ENCODE peak calls at places on chromosome 16, in seven cellular contexts. A, X, K, T, C, J and H are unnamed samples.

GRCh38 chr16:30761427-30761927 is 385 bp downstream of the CFAP119 start:
- DNase-seq in T (peak), A (no peak), C (no peak), K (no peak), X (peak), J (peak), H (peak)

GRCh38 chr16:67552476-67552875 is 9.8 kb upstream of the CTCF start:
- DNase-seq in T (no peak), J (no peak), K (no peak), C (no peak), X (no peak), A (no peak), H (no peak)

GRCh38 chr16:20900299-20901067 is at the start of the genes DCUN1D3 and LYRM1:
- DNase-seq in T (peak), A (peak), X (peak), C (peak), J (peak), K (peak), H (peak)

GRCh38 chr16:8905168-8905762 is 23.1 kb downstream of the LITAFD start:
- DNase-seq in J (peak), K (peak), C (no peak), X (peak), T (no peak), A (no peak), H (no peak)

GRCh38 chr16:86664518-86665318 is 86.4 kb downstream of the FOXL1 start:
- DNase-seq in X (peak), K (peak), A (no peak), C (peak), J (no peak), T (no peak), H (no peak)

GRCh38 chr16:11949527-11949926 is 7.7 kb upstream of the NPIPB2 start:
- DNase-seq in X (peak), A (no peak), C (no peak), J (peak), T (peak), K (peak), H (peak)

GRCh38 chr16:58733248-58733670 is 857 bp downstream of the GOT2 start:
- DNase-seq in K (peak), X (peak), T (no peak), A (no peak), C (no peak), J (peak), H (no peak)

GRCh38 chr16:8785408-8785807 is 12.0 kb downstream of the TMEM186 start:
- DNase-seq in C (no peak), A (no peak), K (no peak), J (no peak), T (no peak), X (no peak), H (no peak)

GRCh38 chr16:6541262-6541661 is 791.4 kb upstream of the RBFOX1 start:
- DNase-seq in T (no peak), C (no peak), K (no peak), X (no peak), J (no peak), A (no peak), H (no peak)

GRCh38 chr16:48367443-48368049 is 17.7 kb downstream of the SIAH1 start:
- DNase-seq in C (no peak), X (no peak), A (no peak), T (no peak), K (no peak), J (no peak), H (no peak)

GRCh38 chr16:31179153-31179746 is 689 bp upstream of the FUS start:
- DNase-seq in C (no peak), A (no peak), T (no peak), K (no peak), J (no peak), X (no peak), H (no peak)

GRCh38 chr16:24670623-24671454 is 58.6 kb upstream of the TNRC6A start:
- DNase-seq in A (no peak), K (no peak), J (peak), C (no peak), T (peak), X (no peak), H (no peak)

GRCh38 chr16:52050418-52050817 is 496.5 kb downstream of the TOX3 start:
- DNase-seq in C (no peak), K (peak), A (no peak), T (no peak), X (no peak), J (no peak), H (no peak)

GRCh38 chr16:27431773-27432599 is 30.0 kb downstream of the IL21R start:
- DNase-seq in J (no peak), X (no peak), T (no peak), K (no peak), C (no peak), A (no peak), H (no peak)

GRCh38 chr16:269061-269796 is 6.5 kb downstream of the RGS11 start:
- DNase-seq in T (no peak), X (no peak), A (no peak), J (no peak), K (no peak), C (no peak), H (no peak)

GRCh38 chr16:87331241-87331801 is 14.1 kb upstream of the C16orf95 start:
- DNase-seq in X (no peak), K (no peak), T (no peak), C (no peak), A (no peak), J (no peak), H (no peak)

GRCh38 chr16:30526137-30526822 is at the start of gene ZNF768:
- DNase-seq in X (peak), C (no peak), K (peak), T (peak), A (no peak), J (peak), H (peak)

GRCh38 chr16:4904108-4904941 is 32.6 kb downstream of the PPL start:
- DNase-seq in C (no peak), K (no peak), T (no peak), J (no peak), X (no peak), A (no peak), H (no peak)

GRCh38 chr16:16828913-16829398 is 450.0 kb downstream of the NPIPA7 start:
- DNase-seq in A (no peak), T (no peak), J (no peak), X (peak), K (no peak), C (no peak), H (no peak)

GRCh38 chr16:79286646-79287423 is 313.7 kb downstream of the MAF start:
- DNase-seq in J (no peak), T (peak), A (no peak), C (peak), X (no peak), K (no peak), H (no peak)

DNA sequence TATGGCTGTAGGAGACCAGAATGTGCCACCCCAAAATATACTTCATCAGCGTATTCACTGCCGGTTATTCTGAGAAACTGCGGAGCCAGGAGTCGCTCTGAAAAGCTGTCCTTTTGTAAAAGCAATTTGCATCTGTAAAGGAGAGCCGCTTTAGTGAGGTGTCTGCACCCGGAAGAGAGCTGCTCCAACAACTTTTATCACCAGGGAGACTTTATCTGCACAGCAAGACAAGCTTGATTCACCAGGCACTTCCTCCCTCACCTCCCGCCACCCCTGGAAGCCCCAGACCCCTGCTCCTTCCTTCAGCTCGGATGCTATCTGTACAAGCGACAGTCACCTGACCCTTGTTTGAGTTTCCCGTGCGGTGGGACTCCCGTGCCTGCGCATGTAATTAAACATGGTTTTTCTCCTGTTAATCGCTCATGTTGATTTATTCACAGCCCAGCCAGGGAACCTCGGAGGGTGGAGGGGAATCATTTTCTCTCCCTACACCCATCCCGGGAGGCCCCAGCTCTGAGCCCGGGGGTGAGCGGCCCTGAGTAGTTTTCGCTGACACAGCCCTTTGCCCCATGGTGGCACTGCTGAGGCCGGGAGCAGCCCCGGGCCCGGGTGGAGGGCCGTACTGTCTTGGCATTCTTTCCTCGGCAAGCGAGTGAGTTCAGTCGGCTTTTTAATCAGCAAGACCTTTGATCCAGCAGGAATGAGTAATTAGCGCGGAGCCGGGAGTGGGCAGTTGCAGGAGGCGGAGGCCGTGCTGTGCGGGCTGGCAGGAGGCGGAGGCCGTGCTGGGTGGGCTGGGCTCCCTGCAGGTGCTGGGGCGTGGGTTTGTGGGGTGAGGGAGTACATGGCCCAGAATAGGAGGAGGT is 222.7 kb upstream of the CIBAR2 start:
- DNase-seq in K (peak), A (no peak), J (peak), C (no peak), T (no peak), X (peak), H (no peak)
- TF ChIP-seq TAF1 in K (no peak), A (no peak), J (no peak), C (no peak), T (no peak), X (peak), H (no peak)

DNA sequence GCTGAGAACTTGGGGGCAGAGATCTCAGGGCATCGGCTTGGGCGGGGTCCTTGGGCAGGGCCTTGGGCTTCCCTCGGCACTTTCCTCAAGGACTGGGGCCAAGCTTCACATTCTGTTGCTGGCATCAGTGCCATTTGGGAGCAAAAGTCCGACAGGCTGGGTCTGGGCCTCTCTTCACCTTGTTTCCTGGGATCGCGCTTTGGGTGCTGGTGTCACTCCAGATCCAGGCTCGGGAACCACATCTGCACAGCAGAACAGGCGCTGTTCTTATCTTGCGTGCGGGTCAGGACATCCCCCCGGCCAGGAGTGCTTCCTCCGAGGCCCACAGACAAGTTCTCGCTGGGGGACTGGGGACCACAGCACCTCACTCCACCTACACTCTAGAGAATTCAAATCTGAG is 31.1 kb upstream of the CDH15 start:
- DNase-seq in X (no peak), J (no peak), A (no peak), C (no peak), T (no peak), K (no peak), H (no peak)
- TF ChIP-seq TAF1 in X (no peak), J (no peak), A (no peak), C (no peak), T (no peak), K (no peak), H (no peak)

DNA sequence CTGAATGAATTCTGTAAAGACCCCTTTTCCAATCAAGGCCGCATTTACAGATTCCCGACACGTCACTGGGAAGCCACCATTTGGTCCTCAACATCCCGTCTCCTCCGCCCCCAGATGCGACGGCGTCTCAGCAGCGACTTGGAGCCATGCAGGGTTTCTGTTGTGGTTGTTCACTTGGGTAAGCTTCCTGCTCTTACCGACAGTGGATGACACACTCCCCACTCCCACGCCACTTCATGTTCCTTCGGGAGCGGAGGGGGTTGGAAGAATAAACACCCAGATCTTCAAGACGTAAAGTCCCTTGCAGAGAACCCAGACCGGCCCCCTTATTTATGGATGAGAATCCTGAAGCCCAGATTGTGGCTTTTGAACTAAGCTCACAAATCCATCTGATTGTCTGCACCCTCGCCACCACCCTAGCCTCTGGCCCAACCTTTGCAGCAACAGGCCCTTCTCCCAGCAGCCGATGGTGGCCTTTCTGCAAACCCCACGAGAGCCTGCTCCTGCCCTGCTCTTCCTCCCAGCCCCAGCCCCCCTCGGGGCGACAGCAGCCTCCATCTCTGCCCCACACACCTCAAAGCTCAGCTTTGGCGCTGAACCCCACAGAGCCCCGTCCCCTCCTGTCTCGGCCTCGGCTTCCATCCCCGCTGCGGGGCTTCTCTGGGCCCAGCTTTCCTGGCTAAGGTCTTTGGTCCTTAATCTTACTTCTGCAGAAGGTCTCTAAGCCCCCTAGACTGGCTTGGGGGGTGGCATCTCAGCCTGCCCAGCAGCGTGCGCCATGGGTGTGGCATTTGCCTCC is 19.0 kb upstream of the OSGIN1 start:
- DNase-seq in K (no peak), J (no peak), C (no peak), T (no peak), A (no peak), X (no peak), H (no peak)
- TF ChIP-seq TAF1 in K (no peak), J (no peak), C (no peak), T (no peak), A (no peak), X (no peak), H (no peak)

GRCh38 chr16:3119701-3120408 is 7.5 kb downstream of the ZNF205 start:
- DNase-seq in T (no peak), A (no peak), C (no peak), X (no peak), J (no peak), K (no peak), H (no peak)

GRCh38 chr16:3121843-3122467 is 9.6 kb downstream of the ZNF205 start:
- DNase-seq in T (no peak), C (no peak), X (no peak), J (no peak), K (no peak), A (no peak), H (no peak)

GRCh38 chr16:3118846-3119245 is 6.5 kb downstream of the ZNF205 start:
- DNase-seq in X (no peak), T (no peak), J (no peak), C (no peak), A (no peak), K (no peak), H (peak)

GRCh38 chr16:3119286-3119685 is 6.9 kb downstream of the ZNF205 start:
- DNase-seq in C (no peak), X (no peak), A (no peak), K (no peak), J (no peak), T (no peak), H (peak)

GRCh38 chr16:3120435-3120834 is 8.0 kb downstream of the ZNF205 start:
- DNase-seq in T (no peak), K (no peak), X (no peak), J (no peak), A (no peak), C (no peak), H (peak)
- TF ChIP-seq TAF1 in T (no peak), K (no peak), X (no peak), J (no peak), A (no peak), C (no peak), H (no peak)

DNA sequence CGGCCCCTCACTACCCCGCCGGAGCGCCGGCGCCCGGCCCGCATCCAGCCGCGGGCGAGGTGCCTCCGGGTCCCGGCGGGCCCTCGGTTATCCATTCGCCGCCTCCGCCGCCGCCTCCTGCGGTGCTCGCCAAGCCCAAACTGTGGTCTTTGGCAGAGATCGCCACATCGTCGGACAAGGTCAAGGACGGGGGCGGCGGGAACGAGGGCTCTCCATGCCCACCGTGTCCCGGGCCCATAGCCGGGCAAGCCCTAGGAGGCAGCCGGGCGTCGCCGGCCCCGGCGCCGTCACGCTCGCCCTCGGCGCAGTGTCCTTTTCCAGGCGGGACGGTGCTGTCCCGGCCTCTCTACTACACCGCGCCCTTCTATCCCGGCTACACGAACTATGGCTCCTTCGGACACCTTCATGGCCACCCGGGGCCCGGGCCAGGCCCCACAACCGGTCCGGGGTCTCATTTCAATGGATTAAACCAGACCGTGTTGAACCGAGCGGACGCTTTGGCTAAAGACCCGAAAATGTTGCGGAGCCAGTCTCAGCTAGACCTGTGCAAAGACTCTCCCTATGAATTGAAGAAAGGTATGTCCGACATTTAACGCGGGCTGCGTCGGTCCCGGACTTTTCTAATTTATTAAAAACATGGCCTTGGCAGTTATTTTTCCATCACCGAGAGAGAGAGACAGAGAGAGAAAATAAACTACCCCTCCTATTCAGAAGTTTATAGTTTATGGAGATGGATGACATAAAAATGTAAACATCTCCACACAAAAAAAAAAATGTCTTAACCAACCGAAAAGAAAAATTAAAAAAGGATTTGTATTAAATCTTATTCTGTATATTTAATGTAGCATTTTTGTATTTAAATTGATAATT is 2.9 kb downstream of the IRX5 start:
- DNase-seq in J (no peak), K (no peak), X (no peak), T (no peak), A (no peak), C (no peak), H (no peak)
- TF ChIP-seq TAF1 in J (no peak), K (no peak), X (no peak), T (no peak), A (no peak), C (no peak), H (no peak)

DNA sequence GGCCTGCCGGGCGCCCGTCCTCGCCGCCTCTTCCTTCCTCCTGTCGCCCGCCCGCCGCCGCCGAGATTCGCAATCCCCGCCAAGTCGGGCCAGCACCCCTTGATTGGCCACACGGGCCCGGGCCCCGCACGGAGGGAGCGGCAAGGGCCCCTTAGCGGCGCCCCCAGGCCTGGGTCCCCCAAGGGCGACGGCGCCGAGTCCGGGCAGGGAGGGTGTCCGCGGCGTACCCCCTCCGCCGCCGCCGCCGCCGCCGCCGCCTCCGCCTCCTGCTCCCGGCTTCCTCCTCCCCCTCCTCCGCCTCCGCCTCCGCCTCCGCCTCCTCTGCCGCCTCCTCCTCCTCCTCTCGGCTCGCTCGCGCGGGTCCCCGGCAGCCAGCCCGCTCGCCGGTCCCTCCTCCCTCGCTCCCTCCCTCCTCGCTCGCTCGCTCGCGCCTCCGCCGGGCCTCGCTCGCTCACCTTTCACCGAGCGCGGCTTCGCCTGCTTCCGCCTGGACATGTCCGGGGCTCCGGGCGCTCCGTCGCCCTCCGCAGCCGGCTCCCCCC is 561 bp downstream of the ZNF423 start:
- DNase-seq in T (no peak), X (peak), C (peak), A (peak), K (no peak), J (peak), H (peak)
- TF ChIP-seq TAF1 in T (no peak), X (no peak), C (no peak), A (no peak), K (no peak), J (no peak), H (no peak)

DNA sequence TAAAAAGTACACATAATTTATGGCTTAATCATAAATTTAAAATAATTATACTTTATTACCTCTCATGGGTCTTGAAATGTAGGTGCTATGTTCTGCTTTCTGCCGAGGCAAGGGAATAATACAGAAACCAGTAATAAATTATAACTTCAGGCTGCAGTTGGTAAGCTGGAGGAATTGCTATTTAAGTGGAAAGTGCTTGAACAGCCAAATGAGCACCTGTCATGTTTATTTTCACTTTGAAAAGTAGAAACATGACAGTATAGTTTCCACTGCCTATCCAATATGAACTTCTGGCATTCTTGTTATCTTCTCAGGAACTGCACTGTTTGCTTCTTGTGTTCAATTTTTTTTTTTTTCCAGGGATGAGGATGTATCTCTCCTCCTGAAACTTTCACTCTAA is 146.0 kb downstream of the FTO start:
- DNase-seq in K (no peak), T (no peak), C (no peak), A (no peak), X (no peak), J (no peak), H (no peak)
- TF ChIP-seq TAF1 in K (no peak), T (no peak), C (no peak), A (no peak), X (no peak), J (no peak), H (no peak)

DNA sequence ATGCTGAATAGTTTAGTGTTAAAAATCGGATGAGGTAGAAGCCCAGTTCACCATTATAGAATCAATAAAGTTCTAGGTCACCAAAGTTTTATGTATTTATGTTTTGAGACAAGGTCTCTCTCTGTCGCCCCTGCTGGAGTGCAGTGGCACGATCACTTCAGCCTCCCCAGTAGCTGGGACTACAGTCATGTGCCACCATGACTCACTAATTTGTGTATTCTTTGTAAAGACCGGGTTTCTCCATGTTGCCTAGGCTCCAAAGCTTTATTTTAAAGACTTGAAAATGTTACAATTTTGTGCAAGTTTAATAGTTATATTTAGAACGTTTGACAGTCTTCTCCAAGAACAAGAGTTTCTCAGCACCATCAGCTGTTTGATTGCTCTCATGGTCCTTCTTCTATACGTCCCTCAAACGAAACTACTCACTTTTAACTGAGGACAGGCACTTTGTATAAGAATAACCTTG is 32.1 kb downstream of the NDE1 start:
- DNase-seq in T (no peak), K (peak), J (no peak), A (no peak), X (peak), C (no peak), H (no peak)
- TF ChIP-seq TAF1 in T (no peak), K (no peak), J (no peak), A (no peak), X (no peak), C (no peak), H (no peak)